ENCODE peak calls at places on chromosomes 16 and 17, in four cellular contexts. One of them, this sample, is unnamed.

GRCh38 chr17:75102385-75102821 is 7.4 kb upstream of the ARMC7 start:
- DNase-seq in K562: no peak
- DNase-seq in WTC11: no peak
- DNase-seq in HepG2: no peak
- DNase-seq in this sample: no peak

GRCh38 chr16:69057400-69058378 is 47.8 kb upstream of the HAS3 start:
- DNase-seq in HepG2: no peak
- DNase-seq in K562: no peak
- DNase-seq in WTC11: no peak
- DNase-seq in this sample: no peak

GRCh38 chr17:80438806-80439205 is 23.8 kb downstream of the ENDOV start:
- DNase-seq in K562: no peak
- DNase-seq in WTC11: no peak
- DNase-seq in HepG2: no peak
- DNase-seq in this sample: no peak

GRCh38 chr16:87101903-87102302 is 215.3 kb downstream of the C16orf95 start:
- DNase-seq in K562: no peak
- DNase-seq in HepG2: no peak
- DNase-seq in WTC11: no peak
- DNase-seq in this sample: no peak

GRCh38 chr17:80992948-80993624 is 1.4 kb downstream of the CHMP6 start:
- DNase-seq in HepG2: no peak
- DNase-seq in WTC11: no peak
- DNase-seq in K562: no peak
- DNase-seq in this sample: no peak

GRCh38 chr17:41687828-41688640 is 651 bp upstream of the EIF1 start:
- DNase-seq in HepG2: peak
- DNase-seq in WTC11: no peak
- DNase-seq in K562: no peak
- DNase-seq in this sample: no peak

GRCh38 chr16:23026777-23027362 is 122.4 kb downstream of the USP31 start:
- DNase-seq in HepG2: peak
- DNase-seq in WTC11: peak
- DNase-seq in K562: no peak
- DNase-seq in this sample: peak

GRCh38 chr16:10033561-10033960 is 148.7 kb downstream of the GRIN2A start:
- DNase-seq in WTC11: no peak
- DNase-seq in K562: no peak
- DNase-seq in HepG2: no peak
- DNase-seq in this sample: no peak

GRCh38 chr17:40646791-40647548 is 648 bp downstream of the SMARCE1 start:
- DNase-seq in HepG2: peak
- DNase-seq in K562: peak
- DNase-seq in WTC11: no peak
- DNase-seq in this sample: peak

GRCh38 chr17:74042744-74043486 is 160.6 kb upstream of the RPL38 start:
- DNase-seq in K562: no peak
- DNase-seq in WTC11: no peak
- DNase-seq in HepG2: peak
- DNase-seq in this sample: peak

GRCh38 chr17:74417178-74418045 is 14.5 kb upstream of the GPRC5C start:
- DNase-seq in K562: no peak
- DNase-seq in HepG2: peak
- DNase-seq in WTC11: no peak
- DNase-seq in this sample: no peak

GRCh38 chr16:85746431-85747227 is 4.3 kb downstream of the C16orf74 start:
- DNase-seq in WTC11: no peak
- DNase-seq in HepG2: no peak
- DNase-seq in K562: no peak
- DNase-seq in this sample: no peak

GRCh38 chr17:55926276-55926995 is 175.6 kb downstream of the PCTP start:
- DNase-seq in K562: no peak
- DNase-seq in WTC11: no peak
- DNase-seq in HepG2: no peak
- DNase-seq in this sample: no peak

GRCh38 chr17:50939542-50939794 is 73.3 kb upstream of the TOB1 start:
- DNase-seq in K562: no peak
- DNase-seq in HepG2: no peak
- DNase-seq in WTC11: no peak
- DNase-seq in this sample: no peak

GRCh38 chr16:29665294-29666077 is 2.4 kb downstream of the SPN start:
- DNase-seq in HepG2: no peak
- DNase-seq in K562: peak
- DNase-seq in WTC11: no peak
- DNase-seq in this sample: no peak

GRCh38 chr16:86929149-86929871 is 351.0 kb downstream of the FOXL1 start:
- DNase-seq in WTC11: no peak
- DNase-seq in HepG2: no peak
- DNase-seq in K562: peak
- DNase-seq in this sample: no peak

GRCh38 chr16:1125471-1125870 is 27.4 kb upstream of the CACNA1H start:
- DNase-seq in HepG2: no peak
- DNase-seq in K562: peak
- DNase-seq in WTC11: no peak
- DNase-seq in this sample: no peak

GRCh38 chr17:83181991-83182619 is 102.7 kb downstream of the METRNL start:
- DNase-seq in WTC11: peak
- DNase-seq in HepG2: no peak
- DNase-seq in K562: no peak
- DNase-seq in this sample: no peak

GRCh38 chr16:8634991-8635736 is 13.7 kb downstream of the METTL22 start:
- DNase-seq in WTC11: peak
- DNase-seq in HepG2: peak
- DNase-seq in K562: peak
- DNase-seq in this sample: peak

GRCh38 chr16:27980076-27980775 is 83.3 kb downstream of the GSG1L start:
- DNase-seq in WTC11: no peak
- DNase-seq in HepG2: no peak
- DNase-seq in K562: no peak
- DNase-seq in this sample: no peak

GRCh38 chr16:54030451-54030850 is 256.1 kb downstream of the IRX3 start:
- DNase-seq in K562: no peak
- DNase-seq in WTC11: no peak
- DNase-seq in HepG2: no peak
- DNase-seq in this sample: no peak

GRCh38 chr17:44496815-44497214 is 6.4 kb downstream of the GPATCH8 start:
- DNase-seq in HepG2: no peak
- DNase-seq in K562: no peak
- DNase-seq in WTC11: no peak
- DNase-seq in this sample: no peak

GRCh38 chr17:73318861-73319260 is 7.1 kb upstream of the CDC42EP4 start:
- DNase-seq in HepG2: no peak
- DNase-seq in WTC11: no peak
- DNase-seq in K562: peak
- DNase-seq in this sample: no peak

GRCh38 chr17:43637563-43638323 is 24.0 kb downstream of the MEOX1 start:
- DNase-seq in HepG2: no peak
- DNase-seq in WTC11: no peak
- DNase-seq in K562: no peak
- DNase-seq in this sample: no peak

GRCh38 chr17:9185688-9186289 is 164.5 kb downstream of the NTN1 start:
- DNase-seq in HepG2: no peak
- DNase-seq in WTC11: no peak
- DNase-seq in K562: no peak
- DNase-seq in this sample: no peak

GRCh38 chr16:27305342-27305741 is 8.4 kb upstream of the IL4R start:
- DNase-seq in WTC11: no peak
- DNase-seq in K562: no peak
- DNase-seq in HepG2: no peak
- DNase-seq in this sample: no peak

GRCh38 chr16:24988593-24989338 is 26.4 kb downstream of the ARHGAP17 start:
- DNase-seq in K562: no peak
- DNase-seq in HepG2: peak
- DNase-seq in WTC11: no peak
- DNase-seq in this sample: peak

GRCh38 chr17:74020522-74020921 is 183.0 kb upstream of the RPL38 start:
- DNase-seq in K562: no peak
- DNase-seq in HepG2: no peak
- DNase-seq in WTC11: no peak
- DNase-seq in this sample: no peak

GRCh38 chr16:87324411-87325275 is 7.5 kb upstream of the C16orf95 start:
- DNase-seq in HepG2: peak
- DNase-seq in K562: peak
- DNase-seq in WTC11: peak
- DNase-seq in this sample: peak

GRCh38 chr17:32445075-32445427 is 741 bp downstream of the PSMD11 start:
- DNase-seq in WTC11: peak
- DNase-seq in K562: peak
- DNase-seq in HepG2: peak
- DNase-seq in this sample: peak

GRCh38 chr17:82019905-82020873 is 2.5 kb downstream of the CENPX start:
- DNase-seq in K562: peak
- DNase-seq in WTC11: peak
- DNase-seq in HepG2: peak
- DNase-seq in this sample: peak

GRCh38 chr16:12753203-12754023 is 50.3 kb downstream of the CPPED1 start:
- DNase-seq in WTC11: no peak
- DNase-seq in HepG2: no peak
- DNase-seq in K562: no peak
- DNase-seq in this sample: no peak

GRCh38 chr17:43011728-43012472 is 5.3 kb downstream of the IFI35 start:
- DNase-seq in HepG2: peak
- DNase-seq in K562: peak
- DNase-seq in WTC11: no peak
- DNase-seq in this sample: no peak

GRCh38 chr16:27880312-27880711 is 183.2 kb downstream of the GSG1L start:
- DNase-seq in K562: no peak
- DNase-seq in HepG2: no peak
- DNase-seq in WTC11: no peak
- DNase-seq in this sample: no peak

GRCh38 chr17:49551221-49552069 is 24.2 kb upstream of the NXPH3 start:
- DNase-seq in WTC11: no peak
- DNase-seq in HepG2: no peak
- DNase-seq in K562: peak
- DNase-seq in this sample: no peak

GRCh38 chr16:29710227-29711219 is 31.5 kb downstream of the QPRT start:
- DNase-seq in WTC11: no peak
- DNase-seq in HepG2: peak
- DNase-seq in K562: peak
- DNase-seq in this sample: peak

GRCh38 chr16:13298676-13299075 is 397.3 kb downstream of the SHISA9 start:
- DNase-seq in WTC11: peak
- DNase-seq in K562: no peak
- DNase-seq in HepG2: no peak
- DNase-seq in this sample: no peak

GRCh38 chr16:85104821-85105391 is 7.4 kb downstream of the CIBAR2 start:
- DNase-seq in WTC11: no peak
- DNase-seq in K562: no peak
- DNase-seq in HepG2: no peak
- DNase-seq in this sample: no peak

GRCh38 chr17:72622661-72623433 is 469.6 kb downstream of the SLC39A11 start:
- DNase-seq in K562: no peak
- DNase-seq in WTC11: no peak
- DNase-seq in HepG2: no peak
- DNase-seq in this sample: no peak

GRCh38 chr16:75486014-75486404 is 9.2 kb downstream of the CHST6 start:
- DNase-seq in K562: no peak
- DNase-seq in WTC11: no peak
- DNase-seq in HepG2: no peak
- DNase-seq in this sample: no peak
- TF ChIP-seq ELF4 in K562: no peak
- TF ChIP-seq ELF4 in WTC11: no peak
- TF ChIP-seq ELF4 in HepG2: no peak
- TF ChIP-seq ELF4 in this sample: no peak

GRCh38 chr17:77466140-77466539 is 325.4 kb downstream of the SEC14L1 start:
- DNase-seq in K562: no peak
- DNase-seq in WTC11: peak
- DNase-seq in HepG2: no peak
- DNase-seq in this sample: no peak
- TF ChIP-seq ELF4 in K562: no peak
- TF ChIP-seq ELF4 in WTC11: no peak
- TF ChIP-seq ELF4 in HepG2: no peak
- TF ChIP-seq ELF4 in this sample: no peak

DNA sequence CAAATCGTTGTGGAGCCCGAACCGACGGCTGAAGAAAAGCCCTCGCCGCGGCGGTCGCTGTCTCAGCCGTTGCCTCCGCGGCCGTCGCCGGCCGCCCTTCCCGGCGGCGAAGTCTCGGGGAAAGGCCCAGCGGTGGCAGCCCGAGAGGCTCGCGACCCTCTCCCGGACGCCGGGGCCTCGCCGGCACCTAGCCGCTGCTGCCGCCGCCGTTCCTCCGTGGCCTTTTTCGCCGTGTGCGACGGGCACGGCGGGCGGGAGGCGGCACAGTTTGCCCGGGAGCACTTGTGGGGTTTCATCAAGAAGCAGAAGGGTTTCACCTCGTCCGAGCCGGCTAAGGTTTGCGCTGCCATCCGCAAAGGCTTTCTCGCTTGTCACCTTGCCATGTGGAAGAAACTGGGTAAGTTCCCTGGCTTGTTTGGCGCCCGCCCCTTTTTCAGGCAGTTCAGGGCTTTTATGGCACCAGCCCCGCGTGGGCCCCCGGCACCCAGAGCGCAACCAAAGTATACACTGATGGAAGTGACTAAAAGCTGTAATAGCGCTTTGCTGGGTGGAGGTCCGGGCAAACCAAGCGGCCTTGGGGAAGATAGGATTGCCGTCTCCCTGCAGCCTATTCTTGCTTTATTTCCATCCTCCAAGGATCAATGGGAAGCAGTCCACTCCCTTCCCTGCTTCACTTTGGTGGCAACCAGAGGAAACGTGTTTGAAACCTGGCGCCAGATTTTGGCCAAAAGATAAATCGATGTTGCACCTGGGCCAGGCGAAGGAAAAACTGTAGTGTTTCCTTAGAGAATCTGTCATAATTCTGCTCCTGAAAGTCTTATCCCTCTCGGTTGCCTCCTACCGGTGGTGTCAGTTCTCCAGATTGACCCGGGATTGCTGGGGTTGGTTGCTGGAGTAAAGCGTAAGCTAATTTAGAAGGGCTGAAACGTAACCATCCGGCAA is 768 bp downstream of the PPM1D start:
- DNase-seq in WTC11: peak
- DNase-seq in K562: peak
- DNase-seq in HepG2: peak
- DNase-seq in this sample: peak
- TF ChIP-seq ELF4 in WTC11: peak
- TF ChIP-seq ELF4 in K562: no peak
- TF ChIP-seq ELF4 in HepG2: no peak
- TF ChIP-seq ELF4 in this sample: no peak

GRCh38 chr16:81478294-81478693 is 33.7 kb downstream of the CMIP start:
- DNase-seq in WTC11: no peak
- DNase-seq in K562: no peak
- DNase-seq in HepG2: no peak
- DNase-seq in this sample: no peak

GRCh38 chr16:81482329-81483063 is 37.9 kb downstream of the CMIP start:
- DNase-seq in WTC11: no peak
- DNase-seq in K562: peak
- DNase-seq in HepG2: no peak
- DNase-seq in this sample: no peak

GRCh38 chr16:81480856-81481821 is 36.5 kb downstream of the CMIP start:
- DNase-seq in HepG2: peak
- DNase-seq in K562: peak
- DNase-seq in WTC11: no peak
- DNase-seq in this sample: no peak

GRCh38 chr16:81476732-81477131 is 32.1 kb downstream of the CMIP start:
- DNase-seq in WTC11: no peak
- DNase-seq in HepG2: no peak
- DNase-seq in K562: no peak
- DNase-seq in this sample: no peak

GRCh38 chr16:81478876-81479496 is 34.4 kb downstream of the CMIP start:
- DNase-seq in K562: no peak
- DNase-seq in HepG2: no peak
- DNase-seq in WTC11: no peak
- DNase-seq in this sample: no peak
- TF ChIP-seq ELF4 in K562: no peak
- TF ChIP-seq ELF4 in HepG2: no peak
- TF ChIP-seq ELF4 in WTC11: no peak
- TF ChIP-seq ELF4 in this sample: no peak

This sample was measured in HEK293T.